ENCODE peak calls at places on chromosome 17, in six cellular contexts. W is heart left ventricle, H is bronchial epithelial cell, L is IMR-90, A is cardiac muscle cell, R is kidney epithelial cell. J is an unnamed sample.

GRCh38 chr17:2705263-2705662 is 6.3 kb downstream of the CLUH start:
- DNase-seq in L (peak; percentile 84), H (no peak), A (no peak), W (no peak), R (peak; percentile 59), J (no peak)

GRCh38 chr17:61393550-61393903 is 6.1 kb upstream of the TBX2 start:
- DNase-seq in R (no peak), W (no peak), A (no peak), H (peak; percentile 36), L (peak; percentile 18), J (no peak)

GRCh38 chr17:13843862-13844640 is 225.3 kb upstream of the COX10 start:
- DNase-seq in L (no peak), H (no peak), R (no peak), W (no peak), A (peak; percentile 4), J (no peak)

GRCh38 chr17:66625321-66625767 is 209.6 kb upstream of the CACNG5 start:
- DNase-seq in R (no peak), A (peak; percentile 45), L (peak; percentile 49), W (no peak), H (peak; percentile 52), J (no peak)

GRCh38 chr17:45942284-45942683 is 47.9 kb downstream of the MAPT start:
- DNase-seq in L (no peak), A (peak; percentile 20), H (no peak), W (peak; percentile 83), R (no peak), J (peak; percentile 78)

GRCh38 chr17:16123531-16123930 is 91.8 kb downstream of the NCOR1 start:
- DNase-seq in A (no peak), R (no peak), H (no peak), W (no peak), L (no peak), J (no peak)

GRCh38 chr17:39166437-39167335 is 725 bp upstream of the ARL5C start:
- DNase-seq in R (no peak), A (no peak), W (no peak), L (no peak), H (peak; percentile 42), J (no peak)

GRCh38 chr17:6476834-6477210 is 32.6 kb downstream of the PIMREG start:
- DNase-seq in W (no peak), L (no peak), H (no peak), A (no peak), R (no peak), J (no peak)

GRCh38 chr17:651596-651995 is 63.0 kb downstream of the VPS53 start:
- DNase-seq in W (no peak), L (no peak), R (no peak), A (no peak), H (no peak), J (no peak)

GRCh38 chr17:37179893-37180292 is 195.9 kb upstream of the C17orf78 start:
- DNase-seq in R (peak; percentile 59), A (peak; percentile 56), H (peak; percentile 92), W (no peak), L (peak; percentile 87), J (no peak)

GRCh38 chr17:78783711-78784396 is 1.8 kb upstream of the CYTH1 start:
- DNase-seq in L (no peak), A (no peak), R (no peak), H (no peak), W (no peak), J (no peak)

GRCh38 chr17:37614391-37614790 is 5.2 kb upstream of the SYNRG start:
- DNase-seq in H (peak; percentile 96), W (no peak), R (peak; percentile 56), A (no peak), L (peak; percentile 93), J (no peak)

GRCh38 chr17:5888811-5889210 is 181.4 kb upstream of the WSCD1 start:
- DNase-seq in R (no peak), L (peak; percentile 2), A (no peak), W (no peak), H (peak; percentile 8), J (no peak)

GRCh38 chr17:42463976-42464400 is 5.3 kb downstream of the ATP6V0A1 start:
- DNase-seq in W (no peak), A (no peak), L (no peak), R (no peak), H (no peak), J (no peak)

GRCh38 chr17:48194097-48194550 is 86.6 kb downstream of the SNX11 start:
- DNase-seq in L (peak; percentile 47), W (no peak), H (no peak), R (peak; percentile 75), A (no peak), J (no peak)

GRCh38 chr17:44210342-44211192 is 8.9 kb downstream of the UBTF start:
- DNase-seq in L (peak; percentile 85), W (peak; percentile 89), H (peak; percentile 49), R (no peak), A (peak; percentile 93), J (peak; percentile 94)

DNA sequence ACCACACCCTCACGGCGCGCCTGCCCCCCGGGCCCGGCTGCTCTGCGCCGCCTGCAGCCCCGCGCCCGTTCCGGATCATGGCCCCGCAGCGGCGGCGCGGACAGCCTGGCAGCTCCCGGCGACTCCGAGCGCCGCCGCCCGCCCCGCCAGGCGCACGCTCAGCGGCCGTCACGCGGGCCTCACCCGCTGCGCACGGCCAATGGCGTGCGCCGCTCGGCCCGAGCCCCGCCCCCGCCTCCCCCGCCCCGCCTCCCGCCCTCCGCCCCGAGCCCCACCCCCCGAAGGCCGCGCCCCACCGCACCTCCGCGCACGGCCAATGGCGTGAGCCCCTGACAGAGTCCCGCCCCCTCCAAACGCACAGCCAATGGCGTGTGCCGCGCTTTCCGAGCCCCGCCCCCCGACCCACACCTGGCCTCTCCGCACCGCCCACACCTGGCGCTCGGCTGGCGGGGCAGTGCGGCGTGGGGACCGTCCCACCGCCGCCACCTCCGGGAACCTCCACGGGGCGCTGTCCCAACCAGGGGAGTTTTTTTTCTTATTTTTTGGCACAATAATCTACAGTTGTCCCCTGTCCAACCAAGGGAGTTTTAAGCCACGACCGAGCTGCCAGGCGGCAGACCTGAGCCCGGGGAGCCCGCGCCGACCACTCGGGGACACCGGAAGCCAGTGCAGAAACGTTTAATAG is at the start of gene PCYT2:
- DNase-seq in L (peak; percentile 73), R (no peak), W (peak; percentile 92), H (peak; percentile 67), A (peak; percentile 89), J (peak; percentile 92)
- TF ChIP-seq CTCF in L (no peak), R (no peak), W (no peak), H (peak; percentile 5), A (no peak), J (no peak)

GRCh38 chr17:50778988-50779387 is 11.7 kb upstream of the ANKRD40CL start:
- DNase-seq in L (no peak), A (no peak), H (no peak), W (no peak), R (no peak), J (no peak)
- H3K27me3 ChIP-seq in L (peaks cover 2% of the 10 kb centered on the region), A (no peaks in the 10 kb centered on the region), H (no peaks in the 10 kb centered on the region), W (no peaks in the 10 kb centered on the region), R (peaks cover 5% of the 10 kb centered on the region), J (no peaks in the 10 kb centered on the region)

DNA sequence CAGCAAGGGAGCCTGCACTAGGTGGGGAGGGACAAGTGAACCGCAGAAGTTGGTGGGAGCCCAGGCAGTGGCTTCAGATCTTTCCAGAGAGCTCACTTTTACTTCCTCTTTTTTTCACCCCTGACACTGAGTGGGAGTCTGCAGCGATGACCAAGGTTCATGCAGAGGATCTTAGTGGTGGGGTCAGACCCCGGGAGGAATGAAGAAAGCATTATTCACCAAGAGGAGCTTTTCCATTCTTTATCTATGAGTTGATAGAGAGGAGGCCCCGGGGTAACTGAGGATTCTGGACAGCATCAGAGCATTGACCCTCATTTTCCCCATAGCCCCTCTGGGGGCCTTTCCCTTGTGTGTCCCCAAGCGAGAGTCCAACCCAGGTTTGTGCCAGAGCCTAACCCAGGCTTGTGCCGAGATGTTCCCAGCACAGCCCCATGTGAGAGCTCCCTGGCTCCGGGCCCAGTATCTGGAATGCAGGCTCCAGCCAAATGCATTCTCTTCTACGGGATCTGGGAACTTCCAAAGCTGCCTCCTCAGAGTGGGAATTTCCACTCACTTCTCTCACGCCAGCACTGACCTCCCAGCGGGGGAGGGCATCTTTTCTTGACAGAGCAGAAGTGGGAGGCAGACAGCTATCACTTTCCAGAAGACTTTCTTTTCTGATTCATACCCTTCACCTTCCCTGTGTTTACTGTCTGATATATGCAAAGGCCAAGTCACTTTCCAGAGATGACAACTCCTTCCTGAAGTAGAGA is 2.8 kb upstream of the CCL2 start:
- DNase-seq in H (peak; percentile 16), W (peak; percentile 94), R (peak; percentile 70), A (peak; percentile 97), L (peak; percentile 95), J (peak; percentile 97)
- H3K4me3 ChIP-seq in H (no peak overlapping the region), W (no peak overlapping the region), R (no peak overlapping the region), A (no peak overlapping the region), L (no peak overlapping the region), J (no peak overlapping the region)

GRCh38 chr17:76405607-76405966 is 21.2 kb downstream of the SPHK1 start:
- DNase-seq in A (no peak), H (no peak), R (no peak), L (no peak), W (no peak), J (no peak)

GRCh38 chr17:76399175-76400172 is 15.1 kb downstream of the SPHK1 start:
- DNase-seq in H (no peak), W (no peak), L (no peak), R (no peak), A (no peak), J (no peak)

GRCh38 chr17:76404976-76405563 is 20.7 kb downstream of the SPHK1 start:
- DNase-seq in L (no peak), A (no peak), H (no peak), R (no peak), W (no peak), J (no peak)

GRCh38 chr17:76404256-76404655 is 19.8 kb downstream of the SPHK1 start:
- DNase-seq in L (no peak), H (no peak), R (no peak), A (no peak), W (no peak), J (no peak)

DNA sequence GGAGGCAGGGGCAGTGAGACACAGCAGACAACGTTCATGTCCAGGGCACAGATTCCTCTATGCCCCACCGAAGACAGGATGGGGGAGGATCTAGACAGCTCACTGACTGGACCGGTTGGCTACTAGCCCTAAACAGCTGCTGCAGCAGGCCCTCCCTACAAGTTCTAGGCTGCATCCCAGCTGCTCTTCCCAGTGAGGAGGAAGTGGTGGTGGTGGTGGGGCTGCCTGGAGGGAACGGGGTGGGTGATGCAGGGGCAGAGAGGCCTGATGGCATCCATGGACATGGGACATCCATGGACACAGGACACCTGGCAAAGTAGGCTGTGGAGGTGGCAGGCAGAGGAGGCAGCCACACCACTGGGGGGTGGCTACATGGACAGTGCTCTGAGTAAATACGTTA is 18.3 kb downstream of the SPHK1 start:
- DNase-seq in A (peak; percentile 23), L (no peak), H (no peak), W (no peak), R (no peak), J (no peak)
- TF ChIP-seq CTCF in A (no peak), L (no peak), H (no peak), W (no peak), R (no peak), J (no peak)

DNA sequence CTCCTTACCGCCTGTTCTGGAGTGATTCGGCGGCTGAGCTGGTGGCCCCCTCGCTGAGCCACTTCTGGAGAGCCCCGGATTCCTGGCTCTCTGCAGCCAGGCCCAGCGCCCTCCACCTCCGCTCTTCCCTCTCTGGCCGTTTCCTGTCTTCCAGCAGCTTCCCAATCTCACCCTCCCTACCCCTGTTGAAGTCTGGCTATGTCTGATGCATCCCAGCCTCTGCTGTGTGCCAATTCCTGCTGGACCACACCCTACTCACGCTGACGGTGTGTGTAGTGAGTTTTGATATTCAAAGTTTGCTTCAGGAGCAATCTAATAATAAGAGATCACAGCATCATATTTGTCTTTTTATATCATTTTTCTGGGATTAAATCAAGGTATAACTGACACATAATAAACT is 9.4 kb downstream of the CD300LD start:
- DNase-seq in R (no peak), L (no peak), W (no peak), A (no peak), H (no peak), J (no peak)
- H3K27me3 ChIP-seq in R (no peaks in the 10 kb centered on the region), L (no peaks in the 10 kb centered on the region), W (peaks cover 4% of the 10 kb centered on the region), A (no peaks in the 10 kb centered on the region), H (no peaks in the 10 kb centered on the region), J (no peaks in the 10 kb centered on the region)